ENCODE peak calls at places on chromosomes 4 and X, in seven cellular contexts. One of them, this sample, is unnamed. For H3K9me3 and H3K4me1, the result is how much of the 10 kb centered on the place peaks cover.

GRCh38 chr4:82638479-82638878 is 76.7 kb upstream of the TMEM150C start:
- DNase-seq in transverse colon: no peak
- DNase-seq in IMR-90: no peak
- DNase-seq in Panc1: no peak
- DNase-seq in pancreas: no peak
- DNase-seq in sigmoid colon: no peak
- DNase-seq in fibroblast of lung: no peak
- DNase-seq in this sample: no peak

GRCh38 chrX:118627084-118627758 is 100.2 kb upstream of the IL13RA1 start:
- DNase-seq in fibroblast of lung: peak
- DNase-seq in pancreas: no peak
- DNase-seq in transverse colon: no peak
- DNase-seq in IMR-90: no peak
- DNase-seq in sigmoid colon: no peak
- DNase-seq in Panc1: no peak
- DNase-seq in this sample: no peak

GRCh38 chr4:39505581-39505980 is 21.7 kb downstream of the UGDH start:
- DNase-seq in fibroblast of lung: no peak
- DNase-seq in Panc1: no peak
- DNase-seq in transverse colon: no peak
- DNase-seq in sigmoid colon: no peak
- DNase-seq in IMR-90: peak
- DNase-seq in pancreas: no peak
- DNase-seq in this sample: no peak

GRCh38 chrX:12446342-12447075 is 308.2 kb downstream of the FRMPD4 start:
- DNase-seq in fibroblast of lung: peak
- DNase-seq in pancreas: no peak
- DNase-seq in IMR-90: peak
- DNase-seq in Panc1: no peak
- DNase-seq in transverse colon: no peak
- DNase-seq in sigmoid colon: no peak
- DNase-seq in this sample: no peak

GRCh38 chr4:29326004-29326403 is 1394.2 kb upstream of the PCDH7 start:
- DNase-seq in IMR-90: no peak
- DNase-seq in transverse colon: no peak
- DNase-seq in sigmoid colon: no peak
- DNase-seq in Panc1: no peak
- DNase-seq in fibroblast of lung: no peak
- DNase-seq in pancreas: no peak
- DNase-seq in this sample: no peak

GRCh38 chr4:62457356-62457755 is 1257.2 kb downstream of the ADGRL3 start:
- DNase-seq in transverse colon: no peak
- DNase-seq in IMR-90: no peak
- DNase-seq in fibroblast of lung: peak
- DNase-seq in sigmoid colon: no peak
- DNase-seq in Panc1: no peak
- DNase-seq in pancreas: no peak
- DNase-seq in this sample: no peak

GRCh38 chrX:71667328-71668247 is at the start of gene LOC101059915:
- DNase-seq in Panc1: no peak
- DNase-seq in pancreas: no peak
- DNase-seq in transverse colon: no peak
- DNase-seq in IMR-90: no peak
- DNase-seq in sigmoid colon: no peak
- DNase-seq in fibroblast of lung: no peak
- DNase-seq in this sample: no peak

GRCh38 chrX:38999967-39000745 is 198.9 kb downstream of the MID1IP1 start:
- DNase-seq in Panc1: no peak
- DNase-seq in sigmoid colon: no peak
- DNase-seq in fibroblast of lung: peak
- DNase-seq in IMR-90: peak
- DNase-seq in pancreas: no peak
- DNase-seq in transverse colon: no peak
- DNase-seq in this sample: no peak

GRCh38 chrX:128020701-128021100 is 31.5 kb downstream of the ACTRT1 start:
- DNase-seq in IMR-90: peak
- DNase-seq in fibroblast of lung: peak
- DNase-seq in pancreas: no peak
- DNase-seq in Panc1: peak
- DNase-seq in sigmoid colon: no peak
- DNase-seq in transverse colon: no peak
- DNase-seq in this sample: peak

GRCh38 chr4:184347251-184348239 is 126.8 kb downstream of the IRF2 start:
- DNase-seq in IMR-90: peak
- DNase-seq in Panc1: no peak
- DNase-seq in fibroblast of lung: peak
- DNase-seq in pancreas: peak
- DNase-seq in sigmoid colon: peak
- DNase-seq in transverse colon: peak
- DNase-seq in this sample: peak

GRCh38 chr4:52588771-52589591 is 70.1 kb downstream of the USP46 start:
- DNase-seq in transverse colon: no peak
- DNase-seq in pancreas: no peak
- DNase-seq in sigmoid colon: no peak
- DNase-seq in IMR-90: peak
- DNase-seq in Panc1: no peak
- DNase-seq in fibroblast of lung: peak
- DNase-seq in this sample: no peak

GRCh38 chr4:99945718-99946345 is 586 bp downstream of the DNAJB14 start:
- DNase-seq in transverse colon: no peak
- DNase-seq in sigmoid colon: peak
- DNase-seq in Panc1: no peak
- DNase-seq in IMR-90: peak
- DNase-seq in fibroblast of lung: peak
- DNase-seq in pancreas: no peak
- DNase-seq in this sample: peak

GRCh38 chrX:79375340-79375739 is 8.2 kb upstream of the ITM2A start:
- DNase-seq in transverse colon: no peak
- DNase-seq in pancreas: no peak
- DNase-seq in IMR-90: no peak
- DNase-seq in Panc1: no peak
- DNase-seq in fibroblast of lung: no peak
- DNase-seq in sigmoid colon: no peak
- DNase-seq in this sample: no peak

GRCh38 chrX:79367907-79368306 is 773 bp upstream of the ITM2A start:
- DNase-seq in sigmoid colon: no peak
- DNase-seq in fibroblast of lung: no peak
- DNase-seq in pancreas: no peak
- DNase-seq in IMR-90: no peak
- DNase-seq in transverse colon: no peak
- DNase-seq in Panc1: no peak
- DNase-seq in this sample: no peak

GRCh38 chrX:79369871-79370270 is 2.7 kb upstream of the ITM2A start:
- DNase-seq in pancreas: no peak
- DNase-seq in Panc1: no peak
- DNase-seq in sigmoid colon: no peak
- DNase-seq in IMR-90: no peak
- DNase-seq in fibroblast of lung: no peak
- DNase-seq in transverse colon: no peak
- DNase-seq in this sample: no peak

GRCh38 chrX:79366888-79367749 is at the start of gene ITM2A:
- DNase-seq in IMR-90: no peak
- DNase-seq in transverse colon: peak
- DNase-seq in sigmoid colon: peak
- DNase-seq in pancreas: peak
- DNase-seq in Panc1: no peak
- DNase-seq in fibroblast of lung: no peak
- DNase-seq in this sample: no peak

DNA sequence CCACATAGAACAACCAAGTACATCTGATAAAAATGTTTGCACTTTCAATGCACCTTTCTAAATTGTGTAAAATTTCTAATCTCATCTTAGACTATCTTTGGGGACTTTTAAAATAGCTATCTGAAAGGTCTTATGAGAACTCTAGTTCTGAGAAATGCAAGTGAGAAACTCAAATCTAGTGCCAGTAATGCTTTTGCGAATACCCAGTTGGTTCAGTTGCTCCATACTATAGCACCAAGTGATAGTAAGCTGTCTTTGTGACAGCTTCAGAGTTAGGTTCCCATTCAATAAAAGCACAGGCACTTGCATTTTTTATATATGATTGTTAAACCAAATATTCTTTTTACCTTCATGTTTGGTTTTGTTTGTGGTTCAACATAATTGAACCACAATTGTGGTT is 4.5 kb upstream of the ITM2A start:
- DNase-seq in sigmoid colon: no peak
- DNase-seq in transverse colon: no peak
- DNase-seq in fibroblast of lung: no peak
- DNase-seq in pancreas: no peak
- DNase-seq in IMR-90: no peak
- DNase-seq in Panc1: no peak
- DNase-seq in this sample: no peak
- H3K9me3 ChIP-seq in sigmoid colon: under half
- H3K9me3 ChIP-seq in transverse colon: under half
- H3K9me3 ChIP-seq in fibroblast of lung: under half
- H3K9me3 ChIP-seq in pancreas: under half
- H3K9me3 ChIP-seq in IMR-90: under half
- H3K9me3 ChIP-seq in Panc1: under half
- H3K9me3 ChIP-seq in this sample: under half

GRCh38 chr4:145735330-145735638 is 55.3 kb downstream of the C4orf51 start:
- DNase-seq in Panc1: no peak
- DNase-seq in transverse colon: no peak
- DNase-seq in IMR-90: peak
- DNase-seq in pancreas: no peak
- DNase-seq in fibroblast of lung: peak
- DNase-seq in sigmoid colon: no peak
- DNase-seq in this sample: peak

GRCh38 chr4:145734576-145735329 is 54.8 kb downstream of the C4orf51 start:
- DNase-seq in IMR-90: peak
- DNase-seq in sigmoid colon: peak
- DNase-seq in Panc1: no peak
- DNase-seq in pancreas: peak
- DNase-seq in transverse colon: peak
- DNase-seq in fibroblast of lung: peak
- DNase-seq in this sample: no peak

GRCh38 chr4:145734051-145734450 is 54.1 kb downstream of the C4orf51 start:
- DNase-seq in pancreas: no peak
- DNase-seq in sigmoid colon: no peak
- DNase-seq in IMR-90: no peak
- DNase-seq in transverse colon: no peak
- DNase-seq in fibroblast of lung: peak
- DNase-seq in Panc1: no peak
- DNase-seq in this sample: no peak

GRCh38 chr4:145736241-145736831 is 56.4 kb downstream of the C4orf51 start:
- DNase-seq in fibroblast of lung: peak
- DNase-seq in Panc1: no peak
- DNase-seq in IMR-90: no peak
- DNase-seq in pancreas: peak
- DNase-seq in transverse colon: peak
- DNase-seq in sigmoid colon: peak
- DNase-seq in this sample: peak

GRCh38 chr4:145735777-145736176 is 55.8 kb downstream of the C4orf51 start:
- DNase-seq in transverse colon: no peak
- DNase-seq in IMR-90: no peak
- DNase-seq in fibroblast of lung: peak
- DNase-seq in Panc1: no peak
- DNase-seq in pancreas: no peak
- DNase-seq in sigmoid colon: no peak
- DNase-seq in this sample: no peak
- H3K4me3 ChIP-seq in transverse colon: no peak
- H3K4me3 ChIP-seq in IMR-90: no peak
- H3K4me3 ChIP-seq in fibroblast of lung: no peak
- H3K4me3 ChIP-seq in Panc1: no peak
- H3K4me3 ChIP-seq in pancreas: no peak
- H3K4me3 ChIP-seq in sigmoid colon: no peak
- H3K4me3 ChIP-seq in this sample: no peak

DNA sequence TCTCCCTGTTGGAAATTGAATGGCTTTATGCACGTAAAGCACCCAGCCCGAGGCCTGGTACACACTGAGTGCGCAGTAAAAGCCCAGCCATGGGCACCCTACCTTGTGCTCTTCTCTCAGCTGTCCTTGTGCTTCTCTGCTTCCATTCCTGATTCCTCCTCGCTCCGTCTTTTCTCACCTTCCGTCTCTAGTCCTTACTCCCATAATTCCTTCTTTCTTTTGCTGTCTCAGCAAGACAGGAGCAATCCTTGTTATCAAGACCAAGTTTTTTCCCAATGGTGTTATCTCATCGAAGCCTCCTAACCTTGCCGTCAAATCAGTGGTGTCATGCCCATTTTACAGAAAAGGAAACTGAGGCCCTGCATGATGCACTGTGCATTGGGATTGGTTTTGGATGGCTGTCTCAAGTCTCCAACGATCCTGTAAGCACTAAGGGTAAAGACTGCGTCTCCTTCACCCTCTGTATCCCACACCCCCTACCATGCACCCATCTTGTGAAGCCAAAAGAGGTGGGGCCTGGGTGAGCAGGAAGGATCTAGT is 30.1 kb downstream of the CYTL1 start:
- DNase-seq in IMR-90: no peak
- DNase-seq in pancreas: no peak
- DNase-seq in Panc1: no peak
- DNase-seq in fibroblast of lung: no peak
- DNase-seq in transverse colon: no peak
- DNase-seq in sigmoid colon: no peak
- DNase-seq in this sample: no peak
- H3K4me1 ChIP-seq in IMR-90: under half
- H3K4me1 ChIP-seq in pancreas: under half
- H3K4me1 ChIP-seq in Panc1: under half
- H3K4me1 ChIP-seq in fibroblast of lung: under half
- H3K4me1 ChIP-seq in transverse colon: under half
- H3K4me1 ChIP-seq in sigmoid colon: under half
- H3K4me1 ChIP-seq in this sample: under half

GRCh38 chr4:25449688-25450087 is 72.6 kb downstream of the ANAPC4 start:
- DNase-seq in IMR-90: no peak
- DNase-seq in pancreas: no peak
- DNase-seq in Panc1: no peak
- DNase-seq in transverse colon: no peak
- DNase-seq in sigmoid colon: no peak
- DNase-seq in fibroblast of lung: no peak
- DNase-seq in this sample: no peak

GRCh38 chr4:25448379-25449109 is 71.5 kb downstream of the ANAPC4 start:
- DNase-seq in fibroblast of lung: peak
- DNase-seq in transverse colon: no peak
- DNase-seq in pancreas: no peak
- DNase-seq in Panc1: no peak
- DNase-seq in sigmoid colon: peak
- DNase-seq in IMR-90: peak
- DNase-seq in this sample: peak

GRCh38 chr4:25449270-25449669 is 72.2 kb downstream of the ANAPC4 start:
- DNase-seq in sigmoid colon: no peak
- DNase-seq in fibroblast of lung: peak
- DNase-seq in Panc1: no peak
- DNase-seq in pancreas: no peak
- DNase-seq in transverse colon: no peak
- DNase-seq in IMR-90: no peak
- DNase-seq in this sample: no peak

GRCh38 chr4:25443851-25444250 is 66.8 kb downstream of the ANAPC4 start:
- DNase-seq in pancreas: no peak
- DNase-seq in sigmoid colon: no peak
- DNase-seq in IMR-90: no peak
- DNase-seq in fibroblast of lung: no peak
- DNase-seq in transverse colon: no peak
- DNase-seq in Panc1: no peak
- DNase-seq in this sample: no peak

DNA sequence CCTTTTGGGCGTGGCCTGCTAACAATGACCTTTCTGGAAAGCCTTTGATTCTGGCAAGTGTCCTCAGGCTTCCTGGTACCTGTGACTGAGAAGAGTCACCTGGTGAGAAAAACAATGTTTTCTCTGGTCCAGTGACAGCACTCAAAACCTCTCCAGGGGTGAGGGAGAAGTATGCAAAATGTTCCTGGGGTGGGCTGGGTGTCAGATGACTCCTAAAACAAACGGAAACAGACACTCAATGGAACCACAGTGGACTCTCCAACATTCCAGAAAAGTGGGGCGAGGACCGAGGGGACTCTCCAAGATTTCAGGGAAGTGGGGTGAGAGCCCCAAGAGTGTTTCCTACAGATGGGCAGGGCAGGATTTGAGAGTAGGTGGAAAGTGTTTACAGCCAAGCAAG is 69.5 kb downstream of the ANAPC4 start:
- DNase-seq in Panc1: no peak
- DNase-seq in fibroblast of lung: no peak
- DNase-seq in pancreas: no peak
- DNase-seq in sigmoid colon: no peak
- DNase-seq in IMR-90: no peak
- DNase-seq in transverse colon: no peak
- DNase-seq in this sample: no peak
- H3K9me3 ChIP-seq in Panc1: under half
- H3K9me3 ChIP-seq in fibroblast of lung: under half
- H3K9me3 ChIP-seq in pancreas: under half
- H3K9me3 ChIP-seq in sigmoid colon: under half
- H3K9me3 ChIP-seq in IMR-90: under half
- H3K9me3 ChIP-seq in transverse colon: under half
- H3K9me3 ChIP-seq in this sample: under half